ENCODE peak calls at places on chromosomes 6 and 20, in four cellular contexts. I is stimulated activated CD4-positive, alpha-beta T cell treated with anti-CD3 and anti-CD28 coated beads, Interleukin-1b, Interleukin-23, amount 100 ng/mL, for 1 hour; X is NCI-H2029 treated with DMSO at 0.1 percent for 48 hours; F is HFF-Myc. P is an unnamed sample.

GRCh38 chr20:62378215-62378614 is 8.7 kb upstream of the RPS21 start:
- DNase-seq in I (no peak), X (no peak), F (no peak), P (no peak)

GRCh38 chr6:109243863-109244825 is 138.1 kb downstream of the CD164 start:
- DNase-seq in I (no peak), X (no peak), F (no peak), P (no peak)

GRCh38 chr6:156310701-156311100 is 466.5 kb upstream of the ARID1B start:
- DNase-seq in I (no peak), X (peak), F (no peak), P (no peak)

GRCh38 chr6:63349401-63349800 is 29.6 kb upstream of the LGSN start:
- DNase-seq in I (no peak), X (no peak), F (no peak), P (no peak)

GRCh38 chr6:124007915-124008688 is 204.4 kb downstream of the NKAIN2 start:
- DNase-seq in I (no peak), X (peak), F (no peak), P (no peak)

GRCh38 chr6:139430897-139431601 is 56.6 kb upstream of the CITED2 start:
- DNase-seq in I (no peak), X (no peak), F (no peak), P (no peak)

GRCh38 chr6:43972915-43973304 is 154.3 kb downstream of the MRPL14 start:
- DNase-seq in I (no peak), X (peak), F (peak), P (peak)

GRCh38 chr20:63472159-63472811 is at the start of gene KCNQ2:
- DNase-seq in I (no peak), X (no peak), F (no peak), P (no peak)

GRCh38 chr6:38625191-38625590 is 14.5 kb downstream of the BTBD9 start:
- DNase-seq in I (no peak), X (no peak), F (no peak), P (no peak)

P was measured in GM04504.